ENCODE peak calls at places on chromosomes 4 and X, in seven cellular contexts. One of them, this sample, is unnamed.

GRCh38 chr4:107826427-107826980 is 1.8 kb downstream of the SGMS2 start:
- DNase-seq in anterior cingulate cortex: no peak
- DNase-seq in Calu3: no peak
- DNase-seq in endothelial cell: no peak
- DNase-seq in T-helper 17 cell: no peak
- DNase-seq in NCI-H2227 treated with DMSO at 0.1 percent for 48 hours: no peak
- DNase-seq in CD4-positive, alpha-beta T cell: no peak
- DNase-seq in this sample: no peak

GRCh38 chr4:108446554-108446953 is 173.8 kb upstream of the RPL34 start:
- DNase-seq in anterior cingulate cortex: no peak
- DNase-seq in Calu3: peak
- DNase-seq in endothelial cell: no peak
- DNase-seq in T-helper 17 cell: no peak
- DNase-seq in NCI-H2227 treated with DMSO at 0.1 percent for 48 hours: no peak
- DNase-seq in CD4-positive, alpha-beta T cell: no peak
- DNase-seq in this sample: no peak

GRCh38 chrX:13697976-13698375 is 9.0 kb downstream of the RAB9A start:
- DNase-seq in anterior cingulate cortex: no peak
- DNase-seq in Calu3: no peak
- DNase-seq in endothelial cell: no peak
- DNase-seq in T-helper 17 cell: no peak
- DNase-seq in NCI-H2227 treated with DMSO at 0.1 percent for 48 hours: no peak
- DNase-seq in CD4-positive, alpha-beta T cell: no peak
- DNase-seq in this sample: no peak

GRCh38 chrX:41634284-41634683 is 54.5 kb upstream of the GPR34 start:
- DNase-seq in anterior cingulate cortex: no peak
- DNase-seq in Calu3: no peak
- DNase-seq in endothelial cell: no peak
- DNase-seq in T-helper 17 cell: no peak
- DNase-seq in NCI-H2227 treated with DMSO at 0.1 percent for 48 hours: no peak
- DNase-seq in CD4-positive, alpha-beta T cell: no peak
- DNase-seq in this sample: no peak

GRCh38 chr4:56958111-56958517 is 19.3 kb downstream of the NOA1 start:
- DNase-seq in anterior cingulate cortex: no peak
- DNase-seq in Calu3: no peak
- DNase-seq in endothelial cell: no peak
- DNase-seq in T-helper 17 cell: no peak
- DNase-seq in NCI-H2227 treated with DMSO at 0.1 percent for 48 hours: no peak
- DNase-seq in CD4-positive, alpha-beta T cell: no peak
- DNase-seq in this sample: peak

GRCh38 chr4:155974476-155974749 is 20.7 kb upstream of the CTSO start:
- DNase-seq in anterior cingulate cortex: no peak
- DNase-seq in Calu3: no peak
- DNase-seq in endothelial cell: no peak
- DNase-seq in T-helper 17 cell: no peak
- DNase-seq in NCI-H2227 treated with DMSO at 0.1 percent for 48 hours: no peak
- DNase-seq in CD4-positive, alpha-beta T cell: no peak
- DNase-seq in this sample: no peak

GRCh38 chrX:26783512-26784225 is 567.7 kb downstream of the MAGEB5 start:
- DNase-seq in anterior cingulate cortex: no peak
- DNase-seq in Calu3: peak
- DNase-seq in endothelial cell: no peak
- DNase-seq in T-helper 17 cell: no peak
- DNase-seq in NCI-H2227 treated with DMSO at 0.1 percent for 48 hours: no peak
- DNase-seq in CD4-positive, alpha-beta T cell: no peak
- DNase-seq in this sample: peak

GRCh38 chrX:12237131-12237530 is 98.9 kb downstream of the FRMPD4 start:
- DNase-seq in anterior cingulate cortex: no peak
- DNase-seq in Calu3: no peak
- DNase-seq in endothelial cell: no peak
- DNase-seq in T-helper 17 cell: no peak
- DNase-seq in NCI-H2227 treated with DMSO at 0.1 percent for 48 hours: no peak
- DNase-seq in CD4-positive, alpha-beta T cell: no peak
- DNase-seq in this sample: no peak

GRCh38 chrX:109826954-109827708 is 94.1 kb upstream of the ACSL4 start:
- DNase-seq in anterior cingulate cortex: no peak
- DNase-seq in Calu3: no peak
- DNase-seq in endothelial cell: no peak
- DNase-seq in T-helper 17 cell: no peak
- DNase-seq in NCI-H2227 treated with DMSO at 0.1 percent for 48 hours: no peak
- DNase-seq in CD4-positive, alpha-beta T cell: no peak
- DNase-seq in this sample: no peak

GRCh38 chr4:88230953-88231835 is 53.2 kb downstream of the PPM1K start:
- DNase-seq in anterior cingulate cortex: no peak
- DNase-seq in Calu3: no peak
- DNase-seq in endothelial cell: no peak
- DNase-seq in T-helper 17 cell: no peak
- DNase-seq in NCI-H2227 treated with DMSO at 0.1 percent for 48 hours: no peak
- DNase-seq in CD4-positive, alpha-beta T cell: no peak
- DNase-seq in this sample: no peak

GRCh38 chrX:69262036-69262905 is 97.0 kb upstream of the PJA1 start:
- DNase-seq in anterior cingulate cortex: no peak
- DNase-seq in Calu3: no peak
- DNase-seq in endothelial cell: no peak
- DNase-seq in T-helper 17 cell: no peak
- DNase-seq in NCI-H2227 treated with DMSO at 0.1 percent for 48 hours: no peak
- DNase-seq in CD4-positive, alpha-beta T cell: no peak
- DNase-seq in this sample: no peak

GRCh38 chr4:336099-336892 is 1.3 kb upstream of the ZNF141 start:
- DNase-seq in anterior cingulate cortex: peak
- DNase-seq in Calu3: no peak
- DNase-seq in endothelial cell: peak
- DNase-seq in T-helper 17 cell: no peak
- DNase-seq in NCI-H2227 treated with DMSO at 0.1 percent for 48 hours: no peak
- DNase-seq in CD4-positive, alpha-beta T cell: peak
- DNase-seq in this sample: no peak

GRCh38 chrX:69109706-69110635 is 55.3 kb downstream of the PJA1 start:
- DNase-seq in anterior cingulate cortex: no peak
- DNase-seq in Calu3: no peak
- DNase-seq in endothelial cell: no peak
- DNase-seq in T-helper 17 cell: no peak
- DNase-seq in NCI-H2227 treated with DMSO at 0.1 percent for 48 hours: no peak
- DNase-seq in CD4-positive, alpha-beta T cell: no peak
- DNase-seq in this sample: no peak

GRCh38 chr4:75848891-75849290 is 53.4 kb downstream of the PPEF2 start:
- DNase-seq in anterior cingulate cortex: no peak
- DNase-seq in Calu3: no peak
- DNase-seq in endothelial cell: no peak
- DNase-seq in T-helper 17 cell: no peak
- DNase-seq in NCI-H2227 treated with DMSO at 0.1 percent for 48 hours: no peak
- DNase-seq in CD4-positive, alpha-beta T cell: no peak
- DNase-seq in this sample: no peak

GRCh38 chrX:104668550-104668949 is 102.6 kb downstream of the IL1RAPL2 start:
- DNase-seq in anterior cingulate cortex: no peak
- DNase-seq in Calu3: no peak
- DNase-seq in endothelial cell: no peak
- DNase-seq in T-helper 17 cell: no peak
- DNase-seq in NCI-H2227 treated with DMSO at 0.1 percent for 48 hours: no peak
- DNase-seq in CD4-positive, alpha-beta T cell: no peak
- DNase-seq in this sample: no peak

GRCh38 chrX:134600714-134601113 is 57.6 kb downstream of the PLAC1 start:
- DNase-seq in anterior cingulate cortex: no peak
- DNase-seq in Calu3: no peak
- DNase-seq in endothelial cell: no peak
- DNase-seq in T-helper 17 cell: no peak
- DNase-seq in NCI-H2227 treated with DMSO at 0.1 percent for 48 hours: no peak
- DNase-seq in CD4-positive, alpha-beta T cell: no peak
- DNase-seq in this sample: no peak

GRCh38 chr4:187541666-187542065 is 453.9 kb upstream of the ZFP42 start:
- DNase-seq in anterior cingulate cortex: no peak
- DNase-seq in Calu3: no peak
- DNase-seq in endothelial cell: no peak
- DNase-seq in T-helper 17 cell: no peak
- DNase-seq in NCI-H2227 treated with DMSO at 0.1 percent for 48 hours: no peak
- DNase-seq in CD4-positive, alpha-beta T cell: no peak
- DNase-seq in this sample: no peak